ENCODE peak calls at places on chromosome 14, in five cellular contexts. W is thyroid gland, O is astrocyte of the spinal cord, P is left lung, I is choroid plexus epithelial cell. Q is an unnamed sample.

GRCh38 chr14:61077946-61078738 is 97.1 kb downstream of the SLC38A6 start:
- DNase-seq in I (no peak), W (no peak), P (no peak), O (peak; percentile 28), Q (no peak)

GRCh38 chr14:62657376-62657775 is 387.9 kb downstream of the KCNH5 start:
- DNase-seq in W (no peak), O (no peak), I (no peak), P (no peak), Q (no peak)

GRCh38 chr14:46574236-46574970 is 77.2 kb downstream of the RPL10L start:
- DNase-seq in O (peak; percentile 44), P (no peak), I (peak; percentile 42), W (no peak), Q (no peak)

GRCh38 chr14:98591161-98591560 is 680.8 kb downstream of the BCL11B start:
- DNase-seq in W (no peak), P (no peak), O (no peak), I (no peak), Q (no peak)

GRCh38 chr14:73591690-73592448 is at the start of gene ACOT4:
- DNase-seq in O (peak; percentile 19), W (peak; percentile 55), P (peak; percentile 83), I (peak; percentile 37), Q (peak; percentile 51)

GRCh38 chr14:99688210-99688581 is 4.1 kb downstream of the CYP46A1 start:
- DNase-seq in W (no peak), I (no peak), O (no peak), P (no peak), Q (peak; percentile 31)

GRCh38 chr14:81485372-81485771 is 48.3 kb downstream of the SEL1L start:
- DNase-seq in I (no peak), P (no peak), O (no peak), W (no peak), Q (no peak)

GRCh38 chr14:96285667-96286066 is 29.7 kb downstream of the BDKRB1 start:
- DNase-seq in W (no peak), P (no peak), O (no peak), I (no peak), Q (peak; percentile 55)

GRCh38 chr14:96585672-96586013 is 83.5 kb downstream of the PAPOLA start:
- DNase-seq in I (no peak), P (no peak), O (no peak), W (no peak), Q (no peak)

GRCh38 chr14:85088231-85088630 is 441.7 kb upstream of the FLRT2 start:
- DNase-seq in I (peak; percentile 48), W (no peak), O (no peak), P (no peak), Q (no peak)

GRCh38 chr14:39988939-39989338 is 556.7 kb upstream of the FBXO33 start:
- DNase-seq in I (peak; percentile 43), O (peak; percentile 52), W (no peak), P (no peak), Q (no peak)

GRCh38 chr14:51400142-51400541 is 160.1 kb downstream of the TMX1 start:
- DNase-seq in I (no peak), W (no peak), O (no peak), P (no peak), Q (no peak)

GRCh38 chr14:98466807-98467206 is 805.2 kb downstream of the BCL11B start:
- DNase-seq in O (peak; percentile 45), W (no peak), I (no peak), P (no peak), Q (no peak)

GRCh38 chr14:86788229-86788628 is 1204.8 kb downstream of the GALC start:
- DNase-seq in O (no peak), I (no peak), P (no peak), W (no peak), Q (no peak)

GRCh38 chr14:96978525-96979272 is 181.5 kb downstream of the VRK1 start:
- DNase-seq in W (no peak), O (no peak), P (no peak), I (no peak), Q (no peak)

GRCh38 chr14:106417224-106418049 is 891.1 kb downstream of the TMEM121 start:
- DNase-seq in W (peak; percentile 4), O (no peak), I (peak; percentile 1), P (peak; percentile 78), Q (no peak)

GRCh38 chr14:45785240-45785639 is 532.2 kb upstream of the MIS18BP1 start:
- DNase-seq in P (no peak), I (no peak), O (no peak), W (no peak), Q (no peak)

GRCh38 chr14:99383457-99384428 is 96.9 kb downstream of the SETD3 start:
- DNase-seq in I (no peak), W (no peak), P (no peak), O (no peak), Q (no peak)

GRCh38 chr14:101761881-101762529 is 496 bp downstream of the PPP2R5C start:
- DNase-seq in O (no peak), W (peak; percentile 62), I (no peak), P (no peak), Q (peak; percentile 61)

GRCh38 chr14:27199272-27199671 is 601.4 kb upstream of the NOVA1 start:
- DNase-seq in O (no peak), P (no peak), W (no peak), I (no peak), Q (no peak)
- TF ChIP-seq CTCF in O (no peak), P (no peak), W (no peak), I (no peak), Q (no peak)

DNA sequence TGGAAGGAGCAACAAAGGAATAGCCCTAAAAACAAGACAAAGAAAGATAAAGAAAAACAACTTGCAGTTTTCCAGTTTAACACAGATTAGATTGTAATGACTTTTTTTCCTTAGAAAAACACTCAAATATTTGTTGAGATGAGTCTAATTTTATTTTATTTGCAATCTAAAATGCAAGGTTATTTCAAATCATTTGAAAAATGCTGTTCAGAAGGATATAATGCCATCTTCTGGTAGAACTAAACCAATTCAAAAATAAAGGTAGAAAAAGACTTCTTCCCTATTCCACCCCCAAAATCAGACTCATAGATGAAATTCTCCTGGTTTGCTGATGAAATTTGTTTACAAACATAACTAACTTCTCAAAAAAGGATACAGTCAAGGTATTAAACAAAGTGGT is 84.5 kb upstream of the TTC7B start:
- DNase-seq in I (peak; percentile 28), W (no peak), P (no peak), O (peak; percentile 15), Q (no peak)
- TF ChIP-seq CTCF in I (peak; percentile 26), W (no peak), P (no peak), O (no peak), Q (no peak)

GRCh38 chr14:76080009-76080408 is 71.7 kb upstream of the GPATCH2L start:
- DNase-seq in I (no peak), W (no peak), O (no peak), P (no peak), Q (no peak)

GRCh38 chr14:76073732-76074131 is 78.0 kb upstream of the GPATCH2L start:
- DNase-seq in O (no peak), I (no peak), P (no peak), W (no peak), Q (no peak)

GRCh38 chr14:76080471-76080870 is 71.3 kb upstream of the GPATCH2L start:
- DNase-seq in I (no peak), O (no peak), P (no peak), W (no peak), Q (no peak)

GRCh38 chr14:76078501-76078900 is 73.2 kb upstream of the GPATCH2L start:
- DNase-seq in I (no peak), O (no peak), P (no peak), W (no peak), Q (no peak)

GRCh38 chr14:76077340-76077739 is 74.4 kb upstream of the GPATCH2L start:
- DNase-seq in P (no peak), O (no peak), W (no peak), I (no peak), Q (no peak)
- TF ChIP-seq CTCF in P (no peak), O (no peak), W (no peak), I (no peak), Q (no peak)

DNA sequence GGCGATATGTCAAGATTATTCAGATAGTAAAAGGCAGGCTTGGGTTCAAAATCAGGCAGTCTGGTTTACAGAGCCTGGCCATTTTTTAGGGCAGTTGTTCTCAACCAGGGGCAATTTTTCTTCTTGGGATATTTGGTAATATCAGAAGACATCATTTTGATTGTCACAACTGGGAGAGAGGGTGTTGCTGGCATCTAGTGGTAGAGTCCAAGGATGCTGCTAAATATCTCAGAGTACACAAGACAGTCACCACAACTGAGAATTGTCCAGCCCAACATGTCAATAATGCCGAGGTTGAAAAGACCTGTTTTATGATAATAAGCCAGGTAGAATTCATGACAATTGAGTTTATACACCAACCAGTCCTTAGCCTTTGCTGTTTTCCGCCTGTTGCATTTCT is 733.9 kb downstream of the NRXN3 start:
- DNase-seq in W (no peak), O (no peak), P (no peak), I (peak; percentile 2), Q (no peak)
- TF ChIP-seq CTCF in W (no peak), O (no peak), P (no peak), I (peak; percentile 10), Q (no peak)

DNA sequence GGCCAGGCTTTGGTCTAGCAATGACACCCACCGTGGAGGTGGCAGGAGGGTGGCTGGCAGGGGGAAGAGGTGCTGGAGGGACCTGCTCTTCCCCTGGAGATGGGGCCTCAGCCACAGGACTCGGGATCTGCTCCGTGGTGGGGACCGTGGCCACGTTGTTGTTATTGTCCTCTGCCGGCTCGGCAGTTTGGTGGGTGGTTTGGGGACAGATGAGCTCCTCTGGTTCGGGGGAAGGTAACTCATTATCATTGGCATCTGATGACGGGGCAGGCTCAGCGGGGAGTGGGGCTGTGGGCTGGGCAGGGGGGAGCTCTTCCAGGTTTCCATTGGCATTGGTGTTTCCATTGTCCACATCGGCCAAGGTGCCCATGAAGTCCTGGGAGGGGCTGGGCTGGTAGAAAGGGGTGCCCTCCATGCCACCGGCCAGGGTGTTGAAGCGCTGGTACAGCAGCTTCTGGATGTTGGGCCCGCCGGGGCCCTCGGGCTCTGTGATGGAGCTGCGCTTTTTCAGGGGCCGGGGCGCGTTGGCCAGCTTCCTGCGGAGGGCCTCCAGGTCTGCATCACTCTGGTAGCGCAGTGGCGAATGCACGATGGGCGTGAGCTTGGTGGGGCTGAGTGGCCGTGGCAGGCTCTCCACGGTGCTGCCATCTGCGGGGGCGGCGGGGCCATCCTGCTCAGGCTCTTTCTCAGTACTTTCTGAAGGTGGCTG is 24.3 kb downstream of the ZFYVE21 start:
- DNase-seq in O (no peak), W (no peak), P (peak; percentile 77), I (no peak), Q (no peak)
- TF ChIP-seq CTCF in O (no peak), W (no peak), P (no peak), I (no peak), Q (no peak)

GRCh38 chr14:77406086-77406485 is 17.2 kb downstream of the NOXRED1 start:
- DNase-seq in P (no peak), O (no peak), I (peak; percentile 10), W (no peak), Q (no peak)

GRCh38 chr14:77407158-77407557 is 16.2 kb downstream of the NOXRED1 start:
- DNase-seq in O (no peak), I (peak; percentile 18), P (no peak), W (no peak), Q (no peak)

GRCh38 chr14:77406718-77407117 is 16.6 kb downstream of the NOXRED1 start:
- DNase-seq in O (no peak), I (no peak), P (no peak), W (no peak), Q (no peak)

GRCh38 chr14:77403798-77404197 is 19.5 kb downstream of the NOXRED1 start:
- DNase-seq in I (no peak), P (no peak), O (no peak), W (no peak), Q (no peak)

DNA sequence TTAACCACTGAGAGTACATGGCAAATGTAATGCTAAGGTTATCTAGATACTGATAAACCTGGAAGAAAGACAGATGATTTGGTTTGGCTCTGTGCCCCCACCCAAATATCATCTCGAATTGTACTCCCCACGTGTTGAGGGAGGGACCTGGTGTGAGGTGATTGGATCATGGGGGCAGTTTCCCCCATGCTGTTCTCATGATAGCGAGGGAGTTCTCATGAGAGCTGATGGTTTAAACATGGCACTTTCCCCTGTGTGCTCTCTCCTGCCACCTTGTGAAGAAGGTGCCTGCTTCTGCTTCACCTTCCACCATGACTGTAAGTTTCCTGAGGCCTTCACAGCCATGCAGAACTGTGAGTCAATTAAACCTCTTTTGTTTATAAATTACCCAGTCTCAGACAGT is 14.2 kb downstream of the NOXRED1 start:
- DNase-seq in W (no peak), O (no peak), P (no peak), I (peak; percentile 52), Q (no peak)
- TF ChIP-seq CTCF in W (no peak), O (peak; percentile 20), P (no peak), I (peak; percentile 60), Q (no peak)